ENCODE peak calls at places on chromosomes 5 and 9, in six cellular contexts. B, H, J, C, I and Y are unnamed samples.

GRCh38 chr5:875931-876330 is 16.7 kb downstream of the BRD9 start:
- DNase-seq in B (no peak), H (no peak), J (no peak), C (no peak), I (no peak), Y (no peak)

GRCh38 chr5:175709276-175709781 is 51.5 kb downstream of the HRH2 start:
- DNase-seq in B (no peak), H (no peak), J (no peak), C (no peak), I (no peak), Y (no peak)

GRCh38 chr9:22446589-22446949 is at the start of gene DMRTA1:
- DNase-seq in B (no peak), H (peak), J (no peak), C (peak), I (no peak), Y (peak)

GRCh38 chr5:80834710-80835109 is 125.5 kb upstream of the RASGRF2 start:
- DNase-seq in B (no peak), H (no peak), J (no peak), C (no peak), I (no peak), Y (no peak)

GRCh38 chr9:97675655-97676054 is 21.5 kb downstream of the XPA start:
- DNase-seq in B (no peak), H (no peak), J (no peak), C (no peak), I (no peak), Y (no peak)

GRCh38 chr9:121963542-121963995 is 129.5 kb downstream of the TTLL11 start:
- DNase-seq in B (peak), H (no peak), J (no peak), C (no peak), I (no peak), Y (no peak)

GRCh38 chr5:41869150-41869738 is 981 bp downstream of the OXCT1 start:
- DNase-seq in B (no peak), H (peak), J (no peak), C (peak), I (no peak), Y (peak)

GRCh38 chr5:14900661-14901461 is 29.3 kb upstream of the ANKH start:
- DNase-seq in B (no peak), H (no peak), J (no peak), C (no peak), I (no peak), Y (no peak)

GRCh38 chr5:33761139-33761538 is 130.7 kb downstream of the ADAMTS12 start:
- DNase-seq in B (no peak), H (no peak), J (no peak), C (no peak), I (no peak), Y (no peak)

GRCh38 chr9:118003240-118003639 is 299.0 kb downstream of the TLR4 start:
- DNase-seq in B (no peak), H (no peak), J (no peak), C (no peak), I (no peak), Y (no peak)

GRCh38 chr9:2180171-2180570 is 165.0 kb downstream of the SMARCA2 start:
- DNase-seq in B (no peak), H (no peak), J (no peak), C (no peak), I (no peak), Y (no peak)

GRCh38 chr9:127537014-127537413 is 75.1 kb upstream of the STXBP1 start:
- DNase-seq in B (no peak), H (no peak), J (no peak), C (no peak), I (no peak), Y (no peak)